ENCODE peak calls at places on chromosomes 13 and 19, in nine cellular contexts. E is cardiac fibroblast; V is dorsolateral prefrontal cortex; Q is H7; I is CD8-positive, alpha-beta T cell; W is left ventricle myocardium inferior; X is heart left ventricle; S is tibial artery; C is hepatocyte. M is an unnamed sample.

GRCh38 chr13:48687249-48687648 is 33.5 kb downstream of the CYSLTR2 start:
- DNase-seq in W (no peak), X (no peak), E (no peak), C (no peak), V (no peak), Q (no peak), S (no peak), I (no peak), M (no peak)

GRCh38 chr19:5128932-5129389 is 160.0 kb downstream of the KDM4B start:
- DNase-seq in C (peak), Q (peak), E (no peak), X (peak), W (no peak), I (no peak), S (peak), V (no peak), M (peak)

GRCh38 chr19:29467824-29468401 is 57.9 kb upstream of the VSTM2B start:
- DNase-seq in E (peak), C (peak), X (no peak), Q (peak), V (peak), S (no peak), I (peak), W (no peak), M (no peak)

GRCh38 chr19:30640266-30640965 is 268.2 kb downstream of the ZNF536 start:
- DNase-seq in I (no peak), V (no peak), X (no peak), E (no peak), Q (no peak), S (no peak), W (no peak), C (no peak), M (no peak)

GRCh38 chr13:99160415-99160814 is 40.2 kb upstream of the UBAC2 start:
- DNase-seq in X (no peak), E (no peak), Q (no peak), W (no peak), V (no peak), C (no peak), S (no peak), I (no peak), M (no peak)

GRCh38 chr13:24097064-24097463 is 63.5 kb upstream of the SPATA13 start:
- DNase-seq in I (no peak), Q (no peak), S (no peak), X (no peak), C (no peak), W (no peak), V (no peak), E (peak), M (no peak)

GRCh38 chr19:48490980-48491792 is 20.4 kb downstream of the LMTK3 start:
- DNase-seq in X (no peak), E (no peak), C (peak), I (peak), V (no peak), Q (peak), W (no peak), S (no peak), M (no peak)

GRCh38 chr13:99053636-99054233 is 75.9 kb upstream of the DOCK9 start:
- DNase-seq in Q (peak), S (no peak), V (no peak), C (no peak), W (no peak), E (no peak), I (peak), X (no peak), M (no peak)

GRCh38 chr19:18232540-18233223 is 6.4 kb upstream of the PDE4C start:
- DNase-seq in S (no peak), C (peak), Q (peak), I (no peak), W (no peak), X (no peak), E (peak), V (peak), M (no peak)

GRCh38 chr19:45455707-45456499 is 11.9 kb upstream of the FOSB start:
- DNase-seq in V (no peak), W (peak), I (peak), E (peak), Q (peak), S (peak), X (peak), C (peak), M (peak)

GRCh38 chr13:101512650-101513049 is 60.2 kb downstream of the ITGBL1 start:
- DNase-seq in I (no peak), W (no peak), Q (no peak), C (no peak), S (no peak), V (no peak), E (peak), X (no peak), M (no peak)

GRCh38 chr13:39253774-39254173 is 215.5 kb downstream of the NHLRC3 start:
- DNase-seq in Q (no peak), C (no peak), W (no peak), S (no peak), V (no peak), I (no peak), X (no peak), E (peak), M (no peak)

GRCh38 chr19:48529156-48529555 is 17.5 kb upstream of the LMTK3 start:
- DNase-seq in C (no peak), X (no peak), I (no peak), E (no peak), V (no peak), S (no peak), W (no peak), Q (no peak), M (no peak)

GRCh38 chr19:3698386-3698950 is 1.8 kb downstream of the PIP5K1C start:
- DNase-seq in W (no peak), E (no peak), S (no peak), X (no peak), I (no peak), C (no peak), V (no peak), Q (no peak), M (no peak)

GRCh38 chr19:13839193-13839937 is 37.6 kb upstream of the NANOS3 start:
- DNase-seq in V (no peak), S (peak), E (peak), W (peak), X (peak), I (peak), C (peak), Q (peak), M (peak)

GRCh38 chr13:100323937-100324336 is 235.0 kb downstream of the PCCA start:
- DNase-seq in V (no peak), E (no peak), Q (no peak), X (no peak), C (no peak), S (no peak), W (no peak), I (no peak), M (no peak)

GRCh38 chr13:21486322-21486721 is 27.2 kb upstream of the ZDHHC20 start:
- DNase-seq in S (no peak), W (no peak), Q (no peak), V (no peak), E (no peak), X (no peak), I (no peak), C (no peak), M (no peak)

GRCh38 chr19:39997595-39998216 is 846 bp downstream of the ZNF546 start:
- DNase-seq in I (no peak), E (no peak), C (no peak), S (no peak), Q (no peak), V (no peak), X (no peak), W (no peak), M (no peak)

GRCh38 chr19:8367327-8368001 is 3.5 kb downstream of the ANGPTL4 start:
- DNase-seq in I (no peak), E (peak), C (peak), X (peak), S (peak), V (peak), W (peak), Q (peak), M (peak)

GRCh38 chr19:30719189-30719990 is 347.2 kb downstream of the ZNF536 start:
- DNase-seq in C (peak), I (no peak), E (peak), X (peak), S (no peak), V (peak), Q (peak), W (peak), M (peak)

GRCh38 chr13:97308735-97309429 is 86.7 kb downstream of the MBNL2 start:
- DNase-seq in V (no peak), I (no peak), E (peak), W (no peak), Q (no peak), X (no peak), S (no peak), C (no peak), M (no peak)

GRCh38 chr13:24032252-24032651 is 128.3 kb upstream of the SPATA13 start:
- DNase-seq in I (no peak), X (no peak), C (no peak), Q (no peak), V (no peak), E (peak), W (no peak), S (no peak), M (no peak)

GRCh38 chr19:5948697-5949564 is 29.0 kb downstream of the RANBP3 start:
- DNase-seq in Q (no peak), X (no peak), V (no peak), S (no peak), E (no peak), C (no peak), I (no peak), W (no peak), M (no peak)

GRCh38 chr19:10643968-10644290 is 10.2 kb upstream of the ILF3 start:
- DNase-seq in S (no peak), X (peak), I (no peak), Q (peak), E (no peak), W (no peak), V (no peak), C (peak), M (peak)

GRCh38 chr19:28519950-28520861 is 692.7 kb downstream of the UQCRFS1 start:
- DNase-seq in Q (no peak), C (no peak), X (no peak), S (no peak), I (no peak), W (no peak), V (peak), E (no peak), M (no peak)

GRCh38 chr13:35855531-35856019 is 275.6 kb downstream of the DCLK1 start:
- DNase-seq in E (peak), W (no peak), C (no peak), S (no peak), V (peak), I (no peak), Q (peak), X (no peak), M (no peak)

GRCh38 chr13:97259787-97260641 is 37.9 kb downstream of the MBNL2 start:
- DNase-seq in E (peak), C (peak), V (no peak), X (no peak), I (no peak), S (peak), Q (no peak), W (no peak), M (no peak)

GRCh38 chr13:79185580-79185979 is 220.5 kb downstream of the RBM26 start:
- DNase-seq in S (no peak), Q (no peak), V (no peak), W (no peak), I (no peak), C (no peak), X (no peak), E (no peak), M (no peak)

GRCh38 chr13:101700598-101700997 is 248.1 kb downstream of the ITGBL1 start:
- DNase-seq in Q (no peak), S (no peak), V (no peak), E (peak), X (no peak), I (no peak), W (no peak), C (no peak), M (peak)

GRCh38 chr19:35123573-35123972 is 8.0 kb downstream of the FXYD3 start:
- DNase-seq in I (no peak), S (peak), C (no peak), W (peak), X (no peak), E (peak), V (no peak), Q (no peak), M (no peak)

GRCh38 chr13:98842858-98843481 is 90.5 kb upstream of the SLC15A1 start:
- DNase-seq in S (peak), E (peak), Q (peak), W (peak), C (peak), V (peak), I (peak), X (peak), M (peak)

GRCh38 chr19:7605490-7606222 is 10.0 kb downstream of the CAMSAP3 start:
- DNase-seq in W (no peak), Q (peak), V (no peak), E (peak), I (no peak), C (no peak), X (no peak), S (no peak), M (no peak)

GRCh38 chr13:97307882-97308624 is 85.9 kb downstream of the MBNL2 start:
- DNase-seq in S (no peak), Q (no peak), V (peak), X (peak), W (peak), C (no peak), E (peak), I (no peak), M (peak)

GRCh38 chr13:75305057-75305456 is 176.9 kb downstream of the TBC1D4 start:
- DNase-seq in E (no peak), W (no peak), S (no peak), Q (no peak), X (peak), I (no peak), V (no peak), C (no peak), M (no peak)

GRCh38 chr13:98998831-98999634 is 21.2 kb upstream of the DOCK9 start:
- DNase-seq in W (no peak), X (no peak), Q (no peak), V (no peak), C (no peak), E (peak), S (no peak), I (peak), M (no peak)

GRCh38 chr13:52809310-52809769 is 39.1 kb downstream of the PCDH8 start:
- DNase-seq in Q (peak), W (peak), S (no peak), E (peak), C (peak), I (peak), V (peak), X (peak), M (peak)

GRCh38 chr13:30796132-30796832 is 60.9 kb downstream of the ALOX5AP start:
- DNase-seq in X (no peak), I (no peak), C (no peak), Q (no peak), S (no peak), W (no peak), E (peak), V (no peak), M (no peak)

GRCh38 chr19:13796301-13797057 is 1.2 kb downstream of the ZSWIM4 start:
- DNase-seq in S (peak), X (peak), I (no peak), W (peak), V (peak), C (peak), Q (peak), E (peak), M (peak)

GRCh38 chr19:37077929-37078716 is at the start of gene ZNF420:
- DNase-seq in S (peak), E (peak), V (peak), I (peak), X (peak), Q (peak), C (peak), W (peak), M (peak)
- H3K4me3 ChIP-seq in S (peak), E (peak), V (peak), I (peak), X (peak), Q (peak), C (peak), W (peak), M (peak)

GRCh38 chr13:27293873-27294515 is 23.4 kb downstream of the RASL11A start:
- DNase-seq in X (no peak), Q (no peak), I (peak), E (no peak), V (no peak), W (no peak), C (no peak), S (no peak), M (no peak)

GRCh38 chr13:27295660-27296059 is 25.0 kb downstream of the RASL11A start:
- DNase-seq in I (no peak), Q (no peak), C (no peak), X (no peak), V (no peak), W (no peak), S (no peak), E (no peak), M (no peak)

GRCh38 chr13:27296496-27296895 is 25.9 kb downstream of the RASL11A start:
- DNase-seq in Q (no peak), E (no peak), W (no peak), I (no peak), S (no peak), V (no peak), X (no peak), C (no peak), M (no peak)

GRCh38 chr13:27293051-27293691 is 22.5 kb downstream of the RASL11A start:
- DNase-seq in S (no peak), X (no peak), E (no peak), I (no peak), V (no peak), W (no peak), C (no peak), Q (no peak), M (no peak)

DNA sequence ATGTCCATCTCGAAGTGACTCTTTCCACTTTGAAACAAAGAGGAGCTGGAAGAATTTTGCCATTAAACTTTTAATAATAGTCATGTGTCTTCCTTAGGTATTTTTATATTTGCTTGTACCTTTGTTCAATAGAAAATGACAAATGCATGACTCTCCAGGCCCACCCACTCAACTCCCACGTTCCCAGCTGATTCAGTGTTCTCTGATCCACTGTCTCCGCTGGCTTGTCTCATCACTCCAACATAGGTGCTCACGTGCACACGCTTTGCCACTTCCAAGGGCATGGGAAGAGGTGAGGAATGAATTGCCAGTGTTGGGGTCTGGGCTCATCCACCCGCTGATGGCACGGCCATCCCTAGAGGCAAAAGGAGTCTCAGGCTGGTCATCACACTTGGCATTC is 24.5 kb downstream of the RASL11A start:
- DNase-seq in C (no peak), S (no peak), X (no peak), W (no peak), V (no peak), I (no peak), E (no peak), Q (no peak), M (no peak)
- H3K4me3 ChIP-seq in C (no peak), S (no peak), X (no peak), W (no peak), V (no peak), I (no peak), E (no peak), Q (no peak), M (no peak)

GRCh38 chr19:55493650-55494171 is 5.5 kb downstream of the SSC5D start:
- DNase-seq in W (no peak), V (no peak), C (no peak), S (no peak), Q (peak), X (no peak), E (no peak), I (no peak), M (no peak)
- H3K4me3 ChIP-seq in W (peak), V (no peak), C (no peak), S (peak), Q (no peak), X (peak), E (peak), I (no peak), M (peak)

DNA sequence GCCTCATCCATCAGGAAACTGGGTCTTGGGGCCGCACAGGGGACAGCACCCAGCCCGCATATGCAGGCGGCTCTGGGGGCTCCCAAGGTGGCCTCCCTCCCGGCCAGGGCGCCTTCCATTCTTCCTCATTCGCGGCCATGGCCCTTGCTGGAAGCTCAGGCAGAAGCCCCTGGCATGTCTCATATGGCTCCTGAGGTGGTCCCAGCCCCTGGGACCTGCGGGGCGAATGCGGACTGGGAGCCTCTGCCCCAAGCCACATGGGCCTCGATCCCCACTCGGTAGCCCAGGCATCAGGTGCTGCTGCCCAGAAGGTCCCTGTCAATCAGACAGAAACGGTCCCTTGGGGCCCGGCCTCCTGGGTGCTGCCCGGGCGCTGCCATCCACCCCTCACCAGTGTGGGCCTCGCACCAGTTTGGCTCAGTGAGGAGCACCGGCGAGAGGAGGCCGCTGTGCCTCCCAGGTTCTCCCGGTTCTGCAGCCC is 301.6 kb downstream of the TEX29 start:
- DNase-seq in V (no peak), X (no peak), S (no peak), E (no peak), Q (peak), C (no peak), I (no peak), W (no peak), M (no peak)
- H3K4me3 ChIP-seq in V (no peak), X (no peak), S (no peak), E (no peak), Q (no peak), C (no peak), I (no peak), W (no peak), M (no peak)

GRCh38 chr13:69903081-69903480 is 204.5 kb upstream of the ATXN8OS start:
- DNase-seq in Q (no peak), C (no peak), X (no peak), V (no peak), I (no peak), W (no peak), S (no peak), E (no peak), M (no peak)
- H3K4me3 ChIP-seq in Q (no peak), C (no peak), X (no peak), V (no peak), I (no peak), W (no peak), S (no peak), E (no peak), M (no peak)

DNA sequence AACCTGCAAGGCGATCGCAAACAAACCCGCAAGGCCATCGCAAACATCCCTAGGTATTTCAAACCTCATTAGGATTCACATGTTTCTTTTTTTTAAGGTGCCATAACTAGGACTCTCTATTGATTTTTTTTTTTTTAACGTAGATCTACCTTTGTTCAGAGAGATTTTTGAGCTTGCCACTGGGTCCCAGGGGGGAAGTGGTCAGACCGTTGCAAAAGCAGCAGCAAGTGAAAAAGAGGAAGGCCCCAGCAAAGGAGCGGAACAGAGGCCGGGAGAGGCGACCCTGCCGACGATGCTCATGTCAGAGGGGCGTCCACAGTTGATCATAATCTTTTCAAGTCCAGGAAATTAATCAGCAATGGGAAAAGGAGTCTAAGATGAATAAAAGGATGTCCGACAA is 32.7 kb upstream of the FLT1 start:
- DNase-seq in V (no peak), I (no peak), C (no peak), S (no peak), E (no peak), X (no peak), W (no peak), Q (no peak), M (no peak)
- H3K4me3 ChIP-seq in V (no peak), I (no peak), C (no peak), S (no peak), E (no peak), X (no peak), W (no peak), Q (no peak), M (no peak)

GRCh38 chr19:38869836-38870607 is 8.1 kb downstream of the RINL start:
- DNase-seq in W (peak), S (peak), I (peak), X (peak), Q (peak), E (peak), V (peak), C (peak), M (peak)
- H3K4me3 ChIP-seq in W (peak), S (peak), I (peak), X (peak), Q (peak), E (peak), V (peak), C (no peak), M (peak)

M was measured in heart right ventricle.